ENCODE peak calls at places on chromosomes 11 and 22, in seven cellular contexts. One of them, this sample, is unnamed.

GRCh38 chr22:27462190-27462589 is 339.4 kb downstream of the MN1 start:
- DNase-seq in AG04449: no peak
- DNase-seq in NCI-H2081 treated with DMSO at 0.1 percent for 48 hours: no peak
- DNase-seq in NCI-H524 treated with DMSO at 0.1 percent for 48 hours: no peak
- DNase-seq in A673: no peak
- DNase-seq in HEK293T: no peak
- DNase-seq in stimulated activated CD4-positive, alpha-beta T cell treated with anti-CD3 and anti-CD28 coated beads, Interleukin-15, amount 100 ng/mL, for 48 hours: no peak
- DNase-seq in this sample: no peak

GRCh38 chr11:3158821-3159220 is 6.3 kb downstream of the OSBPL5 start:
- DNase-seq in AG04449: no peak
- DNase-seq in NCI-H2081 treated with DMSO at 0.1 percent for 48 hours: no peak
- DNase-seq in NCI-H524 treated with DMSO at 0.1 percent for 48 hours: no peak
- DNase-seq in A673: no peak
- DNase-seq in HEK293T: no peak
- DNase-seq in stimulated activated CD4-positive, alpha-beta T cell treated with anti-CD3 and anti-CD28 coated beads, Interleukin-15, amount 100 ng/mL, for 48 hours: no peak
- DNase-seq in this sample: no peak

GRCh38 chr11:3959918-3960295 is 104.4 kb downstream of the STIM1 start:
- DNase-seq in AG04449: no peak
- DNase-seq in NCI-H2081 treated with DMSO at 0.1 percent for 48 hours: no peak
- DNase-seq in NCI-H524 treated with DMSO at 0.1 percent for 48 hours: no peak
- DNase-seq in A673: no peak
- DNase-seq in HEK293T: no peak
- DNase-seq in stimulated activated CD4-positive, alpha-beta T cell treated with anti-CD3 and anti-CD28 coated beads, Interleukin-15, amount 100 ng/mL, for 48 hours: no peak
- DNase-seq in this sample: no peak

GRCh38 chr11:71496421-71496820 is 30.6 kb upstream of the KRTAP5-7 start:
- DNase-seq in AG04449: no peak
- DNase-seq in NCI-H2081 treated with DMSO at 0.1 percent for 48 hours: no peak
- DNase-seq in NCI-H524 treated with DMSO at 0.1 percent for 48 hours: no peak
- DNase-seq in A673: no peak
- DNase-seq in HEK293T: no peak
- DNase-seq in stimulated activated CD4-positive, alpha-beta T cell treated with anti-CD3 and anti-CD28 coated beads, Interleukin-15, amount 100 ng/mL, for 48 hours: no peak
- DNase-seq in this sample: no peak

GRCh38 chr22:44089717-44090570 is 65.8 kb downstream of the PARVB start:
- DNase-seq in AG04449: no peak
- DNase-seq in NCI-H2081 treated with DMSO at 0.1 percent for 48 hours: no peak
- DNase-seq in NCI-H524 treated with DMSO at 0.1 percent for 48 hours: no peak
- DNase-seq in A673: no peak
- DNase-seq in HEK293T: no peak
- DNase-seq in stimulated activated CD4-positive, alpha-beta T cell treated with anti-CD3 and anti-CD28 coated beads, Interleukin-15, amount 100 ng/mL, for 48 hours: no peak
- DNase-seq in this sample: no peak

GRCh38 chr11:5280582-5281102 is 10.9 kb upstream of the HBE1 start:
- DNase-seq in AG04449: peak; percentile 85
- DNase-seq in NCI-H2081 treated with DMSO at 0.1 percent for 48 hours: no peak
- DNase-seq in NCI-H524 treated with DMSO at 0.1 percent for 48 hours: peak; percentile 33
- DNase-seq in A673: peak; percentile 35
- DNase-seq in HEK293T: peak; percentile 13
- DNase-seq in stimulated activated CD4-positive, alpha-beta T cell treated with anti-CD3 and anti-CD28 coated beads, Interleukin-15, amount 100 ng/mL, for 48 hours: peak; percentile 2
- DNase-seq in this sample: peak; percentile 50

GRCh38 chr11:68992743-68993255 is 12.0 kb upstream of the MRGPRD start:
- DNase-seq in AG04449: no peak
- DNase-seq in NCI-H2081 treated with DMSO at 0.1 percent for 48 hours: no peak
- DNase-seq in NCI-H524 treated with DMSO at 0.1 percent for 48 hours: no peak
- DNase-seq in A673: no peak
- DNase-seq in HEK293T: no peak
- DNase-seq in stimulated activated CD4-positive, alpha-beta T cell treated with anti-CD3 and anti-CD28 coated beads, Interleukin-15, amount 100 ng/mL, for 48 hours: no peak
- DNase-seq in this sample: no peak

GRCh38 chr11:86591631-86592030 is 80.8 kb downstream of the ME3 start:
- DNase-seq in AG04449: no peak
- DNase-seq in NCI-H2081 treated with DMSO at 0.1 percent for 48 hours: no peak
- DNase-seq in NCI-H524 treated with DMSO at 0.1 percent for 48 hours: no peak
- DNase-seq in A673: no peak
- DNase-seq in HEK293T: no peak
- DNase-seq in stimulated activated CD4-positive, alpha-beta T cell treated with anti-CD3 and anti-CD28 coated beads, Interleukin-15, amount 100 ng/mL, for 48 hours: no peak
- DNase-seq in this sample: no peak

GRCh38 chr11:115699733-115700132 is 195.5 kb upstream of the CADM1 start:
- DNase-seq in AG04449: peak; percentile 16
- DNase-seq in NCI-H2081 treated with DMSO at 0.1 percent for 48 hours: no peak
- DNase-seq in NCI-H524 treated with DMSO at 0.1 percent for 48 hours: no peak
- DNase-seq in A673: no peak
- DNase-seq in HEK293T: no peak
- DNase-seq in stimulated activated CD4-positive, alpha-beta T cell treated with anti-CD3 and anti-CD28 coated beads, Interleukin-15, amount 100 ng/mL, for 48 hours: no peak
- DNase-seq in this sample: no peak

This sample was measured in COLO829.